ENCODE peak calls at places on chromosome 14, in ten cellular contexts. N, F, L, R, C, H, T, B, U and A are unnamed samples.

GRCh38 chr14:33834956-33835655 is 115.8 kb downstream of the EGLN3 start:
- DNase-seq in N (no peak), F (no peak), L (no peak), R (no peak), C (no peak), H (no peak), T (no peak), B (no peak), U (no peak), A (no peak)

GRCh38 chr14:50944647-50945413 is 547 bp upstream of the PYGL start:
- DNase-seq in N (peak), F (peak), L (peak), R (peak), C (peak), H (no peak), T (peak), B (no peak), U (peak), A (no peak)

GRCh38 chr14:95156765-95157194 is 549 bp downstream of the DICER1 start:
- DNase-seq in N (peak), F (peak), L (peak), R (peak), C (peak), H (peak), T (no peak), B (peak), U (no peak), A (no peak)

GRCh38 chr14:65506801-65507200 is 94.3 kb downstream of the FUT8 start:
- DNase-seq in N (no peak), F (no peak), L (no peak), R (no peak), C (no peak), H (no peak), T (no peak), B (no peak), U (no peak), A (no peak)

GRCh38 chr14:88901991-88902390 is 77.5 kb downstream of the TTC8 start:
- DNase-seq in N (no peak), F (no peak), L (no peak), R (no peak), C (no peak), H (no peak), T (no peak), B (no peak), U (no peak), A (no peak)

GRCh38 chr14:32018391-32019092 is 58.6 kb upstream of the ARHGAP5 start:
- DNase-seq in N (no peak), F (no peak), L (no peak), R (no peak), C (no peak), H (no peak), T (no peak), B (no peak), U (peak), A (no peak)

GRCh38 chr14:100031506-100032281 is 33.5 kb upstream of the EVL start:
- DNase-seq in N (peak), F (peak), L (peak), R (peak), C (peak), H (no peak), T (peak), B (no peak), U (no peak), A (no peak)

GRCh38 chr14:101215266-101215665 is 311.7 kb upstream of the RTL1 start:
- DNase-seq in N (no peak), F (no peak), L (peak), R (no peak), C (no peak), H (no peak), T (no peak), B (peak), U (no peak), A (no peak)

GRCh38 chr14:61475316-61475715 is 153.9 kb downstream of the PRKCH start:
- DNase-seq in N (peak), F (no peak), L (no peak), R (peak), C (peak), H (no peak), T (peak), B (no peak), U (peak), A (no peak)

GRCh38 chr14:41285193-41285748 is 321.4 kb upstream of the LRFN5 start:
- DNase-seq in N (peak), F (no peak), L (no peak), R (no peak), C (peak), H (no peak), T (no peak), B (peak), U (peak), A (no peak)

GRCh38 chr14:72604133-72604532 is 289.8 kb downstream of the DPF3 start:
- DNase-seq in N (no peak), F (no peak), L (peak), R (no peak), C (no peak), H (no peak), T (no peak), B (no peak), U (no peak), A (no peak)

GRCh38 chr14:61563880-61564622 is 131.3 kb upstream of the HIF1A start:
- DNase-seq in N (no peak), F (no peak), L (peak), R (no peak), C (no peak), H (no peak), T (no peak), B (no peak), U (no peak), A (no peak)

GRCh38 chr14:52020866-52021717 is 31.7 kb downstream of the RTRAF start:
- DNase-seq in N (no peak), F (no peak), L (no peak), R (no peak), C (no peak), H (no peak), T (no peak), B (peak), U (peak), A (no peak)

GRCh38 chr14:70027785-70028428 is 148.7 kb downstream of the SMOC1 start:
- DNase-seq in N (peak), F (peak), L (peak), R (peak), C (peak), H (peak), T (peak), B (peak), U (peak), A (no peak)

GRCh38 chr14:54475911-54476310 is 12.9 kb downstream of the GMFB start:
- DNase-seq in N (peak), F (no peak), L (no peak), R (peak), C (no peak), H (no peak), T (no peak), B (no peak), U (no peak), A (no peak)

GRCh38 chr14:73567951-73568885 is 795 bp upstream of the ACOT2 start:
- DNase-seq in N (peak), F (no peak), L (no peak), R (peak), C (peak), H (no peak), T (no peak), B (no peak), U (no peak), A (no peak)

GRCh38 chr14:65344011-65344410 is 68.5 kb upstream of the FUT8 start:
- DNase-seq in N (no peak), F (no peak), L (no peak), R (no peak), C (no peak), H (no peak), T (no peak), B (no peak), U (no peak), A (no peak)

GRCh38 chr14:74140374-74140850 is 55.7 kb downstream of the LIN52 start:
- DNase-seq in N (no peak), F (peak), L (peak), R (peak), C (peak), H (no peak), T (no peak), B (no peak), U (no peak), A (no peak)

GRCh38 chr14:93903342-93904184 is 23.6 kb upstream of the FAM181A start:
- DNase-seq in N (peak), F (peak), L (no peak), R (no peak), C (peak), H (no peak), T (peak), B (no peak), U (peak), A (no peak)

GRCh38 chr14:101588990-101589389 is 27.7 kb downstream of the DIO3 start:
- DNase-seq in N (peak), F (no peak), L (no peak), R (no peak), C (no peak), H (no peak), T (no peak), B (no peak), U (no peak), A (no peak)

DNA sequence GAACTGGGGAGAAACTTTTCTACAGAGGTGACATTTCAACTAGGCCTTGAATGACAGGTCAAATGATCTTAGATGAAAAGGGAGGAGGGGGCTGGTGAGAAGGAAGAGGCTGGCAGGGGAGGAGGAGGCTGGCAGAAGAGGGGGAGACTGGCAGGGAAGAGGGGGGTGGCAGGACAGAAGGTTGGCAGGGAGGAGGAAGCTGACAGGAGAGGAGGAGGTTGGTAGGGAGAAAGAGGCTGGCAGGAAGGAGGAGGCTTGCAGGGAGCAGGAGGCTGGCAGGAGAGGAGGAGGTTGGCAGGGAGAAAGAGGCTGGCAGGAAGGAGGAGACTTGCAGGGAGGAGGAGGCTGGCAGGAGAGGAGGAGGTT is 63.4 kb upstream of the PPP4R3A start:
- DNase-seq in N (no peak), F (no peak), L (no peak), R (no peak), C (no peak), H (no peak), T (no peak), B (no peak), U (no peak), A (no peak)
- H3K4me3 ChIP-seq in N (peak), F (no peak), L (peak), R (no peak), C (no peak), H (peak), T (peak), B (peak), U (no peak), A (peak)

GRCh38 chr14:68486033-68486732 is 306.7 kb downstream of the ZFP36L1 start:
- DNase-seq in N (no peak), F (no peak), L (no peak), R (no peak), C (no peak), H (no peak), T (no peak), B (no peak), U (no peak), A (no peak)
- H3K4me3 ChIP-seq in N (no peak), F (no peak), L (no peak), R (no peak), C (no peak), H (no peak), T (no peak), B (no peak), U (no peak), A (no peak)

DNA sequence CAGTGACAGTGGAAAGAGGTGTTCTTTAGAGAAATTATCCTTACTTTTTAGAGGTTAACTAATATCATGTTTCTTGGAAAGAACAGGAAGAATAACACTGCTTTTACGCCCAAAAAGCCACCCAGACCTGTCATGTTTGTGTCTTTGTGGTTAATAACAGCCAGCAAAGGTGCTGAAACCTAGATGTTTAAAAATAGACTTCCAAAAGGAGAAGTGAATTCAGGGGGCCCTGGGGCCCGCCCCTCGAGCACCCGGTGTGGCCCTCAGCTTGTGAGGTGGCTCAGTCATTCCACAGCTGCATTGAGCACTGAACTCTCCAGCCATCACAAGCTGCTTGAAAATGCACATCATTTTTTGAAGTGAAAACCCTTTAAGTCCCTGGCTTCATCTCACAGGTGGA is 20.8 kb upstream of the AMN start:
- DNase-seq in N (no peak), F (no peak), L (no peak), R (no peak), C (no peak), H (no peak), T (no peak), B (no peak), U (no peak), A (no peak)
- H3K4me3 ChIP-seq in N (no peak), F (no peak), L (no peak), R (no peak), C (no peak), H (no peak), T (no peak), B (no peak), U (no peak), A (no peak)

DNA sequence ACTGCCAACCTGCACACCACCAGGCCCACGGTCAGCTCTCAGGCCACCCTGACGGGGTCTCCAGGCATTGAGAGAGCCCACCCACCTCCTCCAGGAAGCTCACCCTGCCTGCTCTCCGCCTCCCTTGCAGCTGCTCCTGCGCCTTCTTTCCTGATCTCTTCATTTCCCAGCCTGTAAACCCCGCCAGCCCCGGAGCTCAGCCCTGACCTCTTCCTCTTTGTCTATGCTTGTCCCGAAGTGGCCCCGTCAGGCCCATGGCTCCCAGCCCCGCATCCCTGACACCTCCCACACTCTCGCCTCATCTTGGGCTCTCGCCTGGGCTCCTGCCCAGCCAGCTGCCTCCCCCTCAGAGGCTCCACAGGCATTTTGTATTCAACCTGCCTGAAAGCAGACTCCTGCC is 139.3 kb downstream of the CALM1 start:
- DNase-seq in N (no peak), F (peak), L (no peak), R (no peak), C (no peak), H (no peak), T (no peak), B (no peak), U (no peak), A (no peak)
- H3K4me3 ChIP-seq in N (no peak), F (no peak), L (no peak), R (no peak), C (no peak), H (no peak), T (no peak), B (no peak), U (no peak), A (no peak)

GRCh38 chr14:92760524-92760805 is 12.0 kb upstream of the LGMN start:
- DNase-seq in N (no peak), F (peak), L (no peak), R (no peak), C (no peak), H (no peak), T (peak), B (no peak), U (no peak), A (no peak)
- H3K4me3 ChIP-seq in N (no peak), F (no peak), L (no peak), R (no peak), C (no peak), H (no peak), T (peak), B (no peak), U (no peak), A (no peak)